ENCODE peak calls at places on chromosomes 13 and 19, in five cellular contexts. Z is activated CD4-positive, alpha-beta memory T cell treated with anti-CD3 and anti-CD28 coated beads for 36 hours; O is GM03348; U is epithelial cell of esophagus; R is EH. P is an unnamed sample.

GRCh38 chr19:55345818-55346724 is 6.4 kb downstream of the KMT5C start:
- DNase-seq in Z (no peak), O (no peak), U (no peak), R (no peak), P (no peak)

GRCh38 chr13:51912091-51912490 is 50.3 kb downstream of the CCDC70 start:
- DNase-seq in Z (no peak), O (no peak), U (peak), R (no peak), P (no peak)

GRCh38 chr19:45401815-45402468 is 2.9 kb downstream of the PPP1R13L start:
- DNase-seq in Z (no peak), O (no peak), U (no peak), R (no peak), P (no peak)

GRCh38 chr19:41913476-41914190 is 14.6 kb downstream of the ERFL start:
- DNase-seq in Z (no peak), O (no peak), U (no peak), R (no peak), P (no peak)

GRCh38 chr13:39023761-39024160 is 14.1 kb downstream of the PROSER1 start:
- DNase-seq in Z (no peak), O (no peak), U (peak), R (peak), P (no peak)

GRCh38 chr19:48501961-48502719 is 9.5 kb downstream of the LMTK3 start:
- DNase-seq in Z (peak), O (peak), U (peak), R (peak), P (peak)

GRCh38 chr13:39209731-39210633 is 171.7 kb downstream of the NHLRC3 start:
- DNase-seq in Z (no peak), O (peak), U (peak), R (peak), P (no peak)

GRCh38 chr19:53254451-53255341 is at the start of gene ZNF677:
- DNase-seq in Z (peak), O (peak), U (peak), R (peak), P (peak)

GRCh38 chr19:28586501-28586900 is 626.5 kb downstream of the UQCRFS1 start:
- DNase-seq in Z (no peak), O (no peak), U (no peak), R (no peak), P (no peak)

GRCh38 chr19:17943284-17944221 is 10.7 kb downstream of the CCDC124 start:
- DNase-seq in Z (no peak), O (no peak), U (peak), R (no peak), P (no peak)

GRCh38 chr19:43469160-43469480 is 3.7 kb upstream of the LYPD3 start:
- DNase-seq in Z (no peak), O (no peak), U (no peak), R (peak), P (no peak)

GRCh38 chr13:31885994-31886393 is 145.6 kb upstream of the FRY start:
- DNase-seq in Z (no peak), O (no peak), U (no peak), R (peak), P (no peak)

GRCh38 chr19:1133471-1133929 is 29.7 kb downstream of the GPX4 start:
- DNase-seq in Z (peak), O (peak), U (peak), R (peak), P (no peak)

GRCh38 chr13:39530996-39531395 is 72.0 kb downstream of the LHFPL6 start:
- DNase-seq in Z (no peak), O (peak), U (no peak), R (peak), P (no peak)

GRCh38 chr19:38691938-38692457 is 44.5 kb downstream of the ACTN4 start:
- DNase-seq in Z (no peak), O (peak), U (peak), R (peak), P (no peak)

GRCh38 chr19:46520616-46521015 is 24.9 kb upstream of the PNMA8B start:
- DNase-seq in Z (no peak), O (no peak), U (no peak), R (no peak), P (no peak)

GRCh38 chr19:50977626-50978025 is 6.1 kb downstream of the KLK7 start:
- DNase-seq in Z (no peak), O (no peak), U (no peak), R (no peak), P (no peak)

GRCh38 chr19:2062770-2063169 is 11.7 kb upstream of the MKNK2 start:
- DNase-seq in Z (no peak), O (no peak), U (no peak), R (no peak), P (no peak)